ENCODE peak calls at places on chromosomes 4 and X, in six cellular contexts. N is K562, Q is HCT116, Z is SK-N-SH, C is HepG2, G is GM12878. M is an unnamed sample.
A peak's percentile ranks its signal among the peaks of the same experiment; 100 is the strongest.

GRCh38 chrX:16114640-16115039 is 8.7 kb upstream of the GRPR start:
- DNase-seq in N (no peak), G (no peak), Q (no peak), C (no peak), Z (no peak), M (no peak)

GRCh38 chr4:61254406-61254805 is 54.3 kb downstream of the ADGRL3 start:
- DNase-seq in N (no peak), G (no peak), C (no peak), Z (no peak), Q (no peak), M (no peak)

GRCh38 chrX:118730500-118731247 is 3.3 kb downstream of the IL13RA1 start:
- DNase-seq in G (no peak), Q (no peak), C (no peak), N (no peak), Z (no peak), M (no peak)

GRCh38 chr4:76155979-76156378 is 7.8 kb upstream of the NUP54 start:
- DNase-seq in C (no peak), N (no peak), G (no peak), Q (no peak), Z (no peak), M (no peak)

GRCh38 chr4:114791976-114792375 is 193.4 kb downstream of the UGT8 start:
- DNase-seq in N (no peak), Q (no peak), Z (no peak), C (no peak), G (no peak), M (no peak)

GRCh38 chr4:151103758-151104157 is 4.3 kb downstream of the RPS3A start:
- DNase-seq in C (no peak), G (no peak), Q (no peak), Z (no peak), N (no peak), M (no peak)

GRCh38 chrX:148069759-148070503 is 88.8 kb downstream of the FMR1NB start:
- DNase-seq in N (no peak), G (peak; percentile 25), Z (no peak), C (no peak), Q (no peak), M (no peak)

GRCh38 chr4:121726642-121727268 is 30.0 kb upstream of the ANXA5 start:
- DNase-seq in Q (peak; percentile 61), C (peak; percentile 64), N (peak; percentile 47), G (peak; percentile 47), Z (peak; percentile 22), M (peak; percentile 86)

GRCh38 chrX:13386092-13386491 is 66.2 kb upstream of the ATXN3L start:
- DNase-seq in Z (no peak), Q (no peak), N (no peak), G (no peak), C (no peak), M (no peak)

GRCh38 chrX:39388730-39389129 is 587.5 kb downstream of the MID1IP1 start:
- DNase-seq in N (no peak), Q (no peak), C (no peak), Z (no peak), G (no peak), M (no peak)

GRCh38 chr4:6325791-6326290 is 56.2 kb downstream of the WFS1 start:
- DNase-seq in C (no peak), N (no peak), Z (no peak), G (no peak), Q (no peak), M (no peak)

GRCh38 chrX:78964598-78964997 is 19.4 kb downstream of the P2RY10 start:
- DNase-seq in N (no peak), G (no peak), Q (no peak), C (no peak), Z (no peak), M (no peak)

GRCh38 chr4:8579526-8580320 is 469 bp upstream of the GPR78 start:
- DNase-seq in C (no peak), Z (no peak), Q (no peak), N (no peak), G (no peak), M (no peak)

GRCh38 chr4:24988776-24989175 is 42.0 kb downstream of the LGI2 start:
- DNase-seq in N (no peak), Q (peak; percentile 13), Z (no peak), C (peak; percentile 13), G (no peak), M (peak; percentile 86)

GRCh38 chr4:154854362-154854761 is 73.3 kb downstream of the RBM46 start:
- DNase-seq in Q (peak; percentile 16), C (peak; percentile 7), Z (peak; percentile 26), G (no peak), N (no peak), M (peak; percentile 74)

GRCh38 chrX:102154900-102155805 is 624 bp downstream of the BEX5 start:
- DNase-seq in Q (no peak), Z (peak; percentile 9), C (no peak), N (no peak), G (no peak), M (peak; percentile 11)

GRCh38 chrX:20252392-20253231 is 14.1 kb downstream of the RPS6KA3 start:
- DNase-seq in N (peak; percentile 39), G (no peak), Z (peak; percentile 35), C (peak; percentile 35), Q (peak; percentile 26), M (peak; percentile 66)

GRCh38 chrX:45421806-45422205 is 221.1 kb upstream of the DIPK2B start:
- DNase-seq in G (no peak), Z (no peak), Q (no peak), N (no peak), C (no peak), M (no peak)

GRCh38 chrX:63561425-63561824 is 210.3 kb upstream of the SPIN4 start:
- DNase-seq in G (no peak), N (no peak), C (no peak), Z (no peak), Q (no peak), M (no peak)
- TF ChIP-seq REST in G (no peak), N (no peak), C (no peak), Z (no peak), Q (no peak), M (no peak)

GRCh38 chr4:184410748-184411147 is 63.6 kb downstream of the IRF2 start:
- DNase-seq in Q (no peak), C (no peak), G (no peak), Z (no peak), N (no peak), M (no peak)
- H3K79me2 ChIP-seq in Q (no peaks in the 10 kb centered on the region), C (no peaks in the 10 kb centered on the region), G (peaks cover 7% of the 10 kb centered on the region), Z (no peaks in the 10 kb centered on the region), N (no peaks in the 10 kb centered on the region), M (no peaks in the 10 kb centered on the region)

DNA sequence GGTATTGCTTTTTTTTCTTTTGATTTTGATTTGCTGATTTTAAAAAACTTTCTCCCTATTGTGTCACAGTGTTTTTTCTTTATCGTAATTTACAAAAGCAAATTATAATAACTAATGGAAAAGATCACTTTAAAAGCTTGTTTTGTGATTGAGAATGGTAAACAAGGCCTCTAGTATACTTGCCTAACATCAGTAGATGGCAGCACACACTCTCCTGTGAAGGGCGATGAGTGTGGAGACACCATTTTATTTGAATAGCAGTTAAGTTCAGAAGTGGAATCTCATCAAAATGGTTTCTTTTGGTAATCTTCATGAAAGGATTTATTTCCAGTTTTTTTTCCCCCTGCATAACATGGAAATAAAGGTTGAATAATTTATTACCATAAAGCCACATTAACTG is 72.3 kb downstream of the PAK3 start:
- DNase-seq in C (peak; percentile 0), N (no peak), Z (peak; percentile 3), G (no peak), Q (no peak), M (peak; percentile 43)
- TF ChIP-seq REST in C (no peak), N (no peak), Z (no peak), G (no peak), Q (no peak), M (no peak)

DNA sequence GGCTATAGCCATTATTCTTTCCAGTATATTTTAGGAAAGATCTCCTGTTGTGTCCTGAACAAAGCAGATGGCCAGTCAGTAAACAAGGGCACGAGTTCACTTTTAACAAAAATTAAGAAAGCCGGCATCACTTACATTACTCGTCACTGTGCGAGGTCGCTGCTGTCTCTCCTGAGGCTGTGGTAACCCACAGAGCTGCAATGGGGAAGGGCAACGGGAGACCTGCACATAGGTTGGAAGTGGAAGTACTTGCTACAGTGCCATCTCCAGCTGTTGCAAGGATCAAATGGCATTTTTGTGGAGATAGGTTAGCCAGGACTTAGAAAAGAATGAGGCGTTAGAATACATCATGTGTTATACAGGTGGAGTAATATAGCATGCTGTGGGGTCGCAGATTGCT is 132.2 kb downstream of the KLHL8 start:
- DNase-seq in G (no peak), C (no peak), Q (no peak), N (no peak), Z (no peak), M (no peak)
- H3K79me2 ChIP-seq in G (peaks cover 14% of the 10 kb centered on the region), C (no peaks in the 10 kb centered on the region), Q (no peaks in the 10 kb centered on the region), N (peaks cover 14% of the 10 kb centered on the region), Z (no peaks in the 10 kb centered on the region), M (peaks cover 5% of the 10 kb centered on the region)

DNA sequence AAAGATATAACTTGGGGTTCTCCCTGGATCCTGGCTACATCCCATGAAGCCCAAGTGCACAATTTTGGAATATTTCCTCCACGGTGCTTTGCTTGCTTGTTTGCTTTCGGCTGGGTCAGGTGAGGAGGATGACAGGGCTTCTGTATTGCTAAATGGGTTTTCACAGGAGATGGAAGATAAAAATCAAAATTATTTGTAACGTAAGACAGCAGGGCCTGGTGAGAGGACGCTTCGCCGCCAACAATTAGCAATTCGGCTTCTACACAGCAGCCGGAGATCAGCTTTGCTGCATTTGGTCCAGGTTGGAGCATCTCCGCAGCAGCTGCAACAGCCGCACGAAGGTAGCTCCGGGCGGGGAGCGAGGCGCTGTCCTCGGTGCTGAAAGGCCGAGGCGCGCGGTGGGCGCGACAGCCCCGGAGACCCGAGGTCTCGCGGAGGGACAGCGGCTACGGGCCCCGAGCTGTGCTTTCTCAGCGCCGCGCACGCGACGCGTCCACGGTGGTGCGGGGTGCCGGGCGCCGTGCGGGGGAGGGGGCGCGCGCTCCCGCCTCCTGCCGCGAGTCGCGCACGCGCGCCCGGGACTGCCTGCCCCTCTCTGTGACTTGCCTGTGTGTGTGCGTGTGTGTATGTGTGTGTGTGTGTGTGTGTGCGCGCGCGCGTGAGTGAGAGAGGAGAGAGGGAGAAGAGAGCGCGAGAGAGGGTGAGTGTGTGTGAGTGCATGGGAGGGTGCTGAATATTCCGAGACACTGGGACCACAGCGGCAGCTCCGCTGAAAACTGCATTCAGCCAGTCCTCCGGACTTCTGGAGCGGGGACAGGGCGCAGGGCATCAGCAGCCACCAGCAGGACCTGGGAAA is at the start of gene GRIA2:
- DNase-seq in G (no peak), C (peak; percentile 1), N (peak; percentile 8), Z (peak; percentile 89), Q (no peak), M (peak; percentile 78)
- TF ChIP-seq REST in G (peak; percentile 91), C (no peak), N (peak; percentile 90), Z (peak; percentile 99), Q (peak; percentile 59), M (peak; percentile 97)

GRCh38 chr4:41282362-41282761 is 25.6 kb downstream of the UCHL1 start:
- DNase-seq in G (no peak), C (no peak), Q (no peak), N (no peak), Z (no peak), M (no peak)
- H3K79me2 ChIP-seq in G (no peaks in the 10 kb centered on the region), C (no peaks in the 10 kb centered on the region), Q (no peaks in the 10 kb centered on the region), N (no peaks in the 10 kb centered on the region), Z (no peaks in the 10 kb centered on the region), M (no peaks in the 10 kb centered on the region)

M was measured in GM23338.